ENCODE peak calls at places on chromosomes 12 and 14, in seven cellular contexts. C is HAP-1; U is lower lobe of right lung; K is astrocyte; G is colonic mucosa; E is CD4-positive, CD25-positive, alpha-beta regulatory T cell; A is upper lobe of right lung. D is an unnamed sample.

GRCh38 chr12:47458273-47458672 is 247.6 kb downstream of the RPAP3 start:
- DNase-seq in E (no peak), G (no peak), A (no peak), C (no peak), U (no peak), K (peak; percentile 2), D (no peak)

GRCh38 chr12:90065301-90065801 is 356.7 kb upstream of the ATP2B1 start:
- DNase-seq in U (no peak), E (no peak), K (no peak), C (no peak), A (no peak), G (no peak), D (no peak)

GRCh38 chr12:53219116-53219955 is 12.3 kb upstream of the ITGB7 start:
- DNase-seq in K (peak; percentile 69), E (peak; percentile 44), C (peak; percentile 40), G (peak; percentile 55), U (peak; percentile 60), A (peak; percentile 76), D (no peak)

GRCh38 chr12:6382371-6382770 is 1.6 kb upstream of the LTBR start:
- DNase-seq in E (no peak), U (no peak), C (no peak), K (no peak), G (no peak), A (no peak), D (no peak)

GRCh38 chr12:118980407-118981014 is 830 bp upstream of the SRRM4 start:
- DNase-seq in C (peak; percentile 8), A (no peak), G (no peak), E (no peak), K (no peak), U (no peak), D (no peak)

GRCh38 chr14:76662580-76662979 is 98.7 kb upstream of the VASH1 start:
- DNase-seq in K (no peak), U (no peak), C (no peak), E (no peak), A (no peak), G (no peak), D (no peak)

GRCh38 chr12:123033392-123034021 is 53.0 kb downstream of the ARL6IP4 start:
- DNase-seq in C (no peak), G (no peak), A (no peak), K (no peak), U (no peak), E (no peak), D (no peak)

GRCh38 chr12:46933947-46934346 is 108.2 kb upstream of the SLC38A4 start:
- DNase-seq in G (no peak), C (no peak), K (peak; percentile 37), E (peak; percentile 4), U (no peak), A (no peak), D (no peak)

GRCh38 chr14:100874411-100875091 is 29.0 kb downstream of the RTL1 start:
- DNase-seq in K (no peak), G (no peak), U (peak; percentile 25), E (no peak), C (no peak), A (peak; percentile 54), D (no peak)

GRCh38 chr14:89625208-89625987 is 208.4 kb upstream of the FOXN3 start:
- DNase-seq in U (no peak), K (peak; percentile 54), E (no peak), A (no peak), G (peak; percentile 22), C (peak; percentile 50), D (no peak)

GRCh38 chr12:58896278-58896677 is 24.0 kb downstream of the LRIG3 start:
- DNase-seq in G (no peak), K (no peak), A (no peak), C (no peak), E (no peak), U (no peak), D (no peak)

GRCh38 chr12:56450241-56450640 is 1.0 kb upstream of the TIMELESS start:
- DNase-seq in E (no peak), C (no peak), A (no peak), G (no peak), K (no peak), U (no peak), D (no peak)

GRCh38 chr12:124505001-124505818 is 62.2 kb downstream of the NCOR2 start:
- DNase-seq in U (no peak), G (no peak), C (no peak), A (no peak), K (no peak), E (no peak), D (no peak)

GRCh38 chr12:100668939-100669536 is 95.6 kb downstream of the GAS2L3 start:
- DNase-seq in G (peak; percentile 82), U (peak; percentile 79), E (peak; percentile 2), K (peak; percentile 27), A (peak; percentile 88), C (peak; percentile 91), D (peak; percentile 66)

GRCh38 chr12:44367916-44368315 is 508.2 kb downstream of the NELL2 start:
- DNase-seq in E (no peak), K (no peak), U (no peak), C (no peak), G (no peak), A (no peak), D (no peak)

GRCh38 chr12:29448157-29448556 is 49.3 kb downstream of the OVCH1 start:
- DNase-seq in E (no peak), K (no peak), U (no peak), C (no peak), G (no peak), A (no peak), D (no peak)

GRCh38 chr14:24273422-24273998 is 2.1 kb upstream of the RABGGTA start:
- DNase-seq in C (no peak), G (no peak), U (no peak), E (no peak), A (no peak), K (no peak), D (no peak)

GRCh38 chr14:101444116-101444515 is 117.2 kb upstream of the DIO3 start:
- DNase-seq in U (no peak), C (no peak), A (no peak), E (no peak), K (peak; percentile 71), G (no peak), D (no peak)

GRCh38 chr14:75427126-75427481 is 718 bp upstream of the JDP2 start:
- DNase-seq in K (no peak), U (peak; percentile 67), A (peak; percentile 76), E (no peak), C (no peak), G (no peak), D (no peak)
- H3K4me1 ChIP-seq in K (peaks cover 19% of the 10 kb centered on the region), U (peaks cover 40% of the 10 kb centered on the region), A (peaks cover 39% of the 10 kb centered on the region), E (peaks cover 13% of the 10 kb centered on the region), C (peaks cover 24% of the 10 kb centered on the region), G (peaks cover 11% of the 10 kb centered on the region), D (peaks cover 8% of the 10 kb centered on the region)

GRCh38 chr12:110807640-110808039 is 39.1 kb upstream of the CCDC63 start:
- DNase-seq in C (no peak), E (no peak), A (no peak), K (no peak), G (no peak), U (no peak), D (no peak)

GRCh38 chr12:110798461-110798860 is 48.3 kb upstream of the CCDC63 start:
- DNase-seq in A (no peak), E (no peak), U (no peak), C (no peak), K (no peak), G (no peak), D (no peak)

GRCh38 chr12:110796952-110797351 is 49.8 kb upstream of the CCDC63 start:
- DNase-seq in C (no peak), E (no peak), G (no peak), A (no peak), U (no peak), K (no peak), D (no peak)

GRCh38 chr12:110804406-110804805 is 42.4 kb upstream of the CCDC63 start:
- DNase-seq in G (no peak), E (no peak), A (no peak), U (no peak), C (no peak), K (no peak), D (no peak)

DNA sequence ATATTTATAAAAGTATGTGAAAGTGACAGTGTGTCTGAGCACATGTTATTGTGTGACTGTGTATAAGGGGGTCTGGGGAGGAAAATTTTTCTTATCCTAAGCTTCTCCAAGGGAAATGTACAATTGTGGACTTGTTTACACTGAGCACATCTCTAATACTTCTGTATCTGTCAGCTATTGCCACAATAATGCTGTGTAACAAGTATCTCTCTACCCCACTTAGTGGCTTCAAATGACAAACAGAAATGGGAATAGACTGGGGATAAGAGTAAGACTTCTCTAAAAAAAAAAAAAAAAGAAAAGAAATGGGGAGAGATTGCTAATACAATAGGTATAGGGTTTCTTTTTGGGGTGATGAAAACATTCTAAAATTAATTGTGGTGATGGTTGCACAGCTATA is 44.3 kb upstream of the CCDC63 start:
- DNase-seq in U (no peak), K (no peak), A (no peak), G (no peak), E (no peak), C (no peak), D (no peak)
- H3K4me3 ChIP-seq in U (no peak overlapping the region), K (no peak overlapping the region), A (no peak overlapping the region), G (no peak overlapping the region), E (no peak overlapping the region), C (no peak overlapping the region), D (no peak overlapping the region)

DNA sequence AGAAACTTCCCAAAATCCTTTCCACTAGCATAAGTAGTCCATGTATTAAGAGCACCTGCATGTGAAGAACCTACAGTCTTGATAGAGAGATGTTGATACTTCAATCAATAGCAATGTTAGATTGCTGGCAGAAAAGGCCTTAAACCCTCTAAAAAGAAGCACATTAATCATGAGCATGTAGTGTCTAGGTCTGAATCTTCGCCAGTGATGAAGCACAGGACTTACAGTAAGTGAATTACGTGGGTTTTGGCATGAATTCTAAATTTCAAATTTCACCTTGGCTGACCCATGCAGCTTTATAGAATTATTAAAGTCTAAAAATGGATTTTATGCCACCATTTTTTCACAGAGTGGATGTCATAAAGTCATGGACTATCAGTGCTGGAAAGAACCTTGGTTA is 791.6 kb upstream of the NOVA1 start:
- DNase-seq in G (no peak), C (no peak), A (no peak), U (no peak), E (no peak), K (peak; percentile 73), D (no peak)
- H3K9me3 ChIP-seq in G (no peaks in the 10 kb centered on the region), C (peaks cover 9% of the 10 kb centered on the region), A (no peaks in the 10 kb centered on the region), U (no peaks in the 10 kb centered on the region), E (peaks cover 8% of the 10 kb centered on the region), K (no peaks in the 10 kb centered on the region), D (no peaks in the 10 kb centered on the region)

GRCh38 chr14:68297011-68297410 is 477.4 kb downstream of the RAD51B start:
- DNase-seq in K (no peak), E (no peak), C (no peak), U (no peak), A (no peak), G (no peak), D (no peak)
- H3K4me1 ChIP-seq in K (peaks cover 4% of the 10 kb centered on the region), E (peaks cover 29% of the 10 kb centered on the region), C (no peaks in the 10 kb centered on the region), U (peaks cover 10% of the 10 kb centered on the region), A (peaks cover 8% of the 10 kb centered on the region), G (peaks cover 13% of the 10 kb centered on the region), D (no peaks in the 10 kb centered on the region)

DNA sequence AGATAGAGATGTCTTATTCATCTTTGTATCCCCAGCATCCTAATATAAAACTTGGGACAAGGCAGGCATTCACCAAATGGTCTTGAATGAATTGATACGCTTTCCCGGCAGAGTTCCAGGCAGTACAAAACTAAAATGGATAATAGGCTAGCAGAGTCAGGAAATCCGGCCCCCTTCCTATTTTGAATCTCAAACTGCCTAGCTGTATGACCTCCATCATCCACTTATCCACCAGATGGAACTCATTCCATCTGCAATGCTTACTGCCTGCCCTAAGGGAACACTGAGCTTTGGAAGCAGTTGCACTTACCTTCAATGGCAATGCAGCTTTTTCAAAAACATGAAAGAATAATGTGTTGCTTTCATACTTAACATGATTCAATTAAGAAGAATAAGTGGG is 43.4 kb downstream of the BDKRB1 start:
- DNase-seq in A (no peak), E (no peak), C (no peak), U (no peak), K (no peak), G (no peak), D (no peak)
- H3K4me3 ChIP-seq in A (no peak overlapping the region), E (no peak overlapping the region), C (no peak overlapping the region), U (no peak overlapping the region), K (no peak overlapping the region), G (no peak overlapping the region), D (no peak overlapping the region)

D was measured in iPS DF 6.9.